ENCODE peak calls at places on chromosomes 2 and 18, in four cellular contexts. One of them, this sample, is unnamed.

GRCh38 chr18:3449702-3450357 is at the start of gene TGIF1:
- DNase-seq in fibroblast of pulmonary artery: peak; percentile 92
- DNase-seq in mucosa of gallbladder: peak; percentile 80
- DNase-seq in HTR-8/SVneo: no peak
- DNase-seq in this sample: peak; percentile 68

GRCh38 chr18:13726972-13727331 is 479 bp downstream of the RNMT start:
- DNase-seq in HTR-8/SVneo: no peak
- DNase-seq in mucosa of gallbladder: no peak
- DNase-seq in fibroblast of pulmonary artery: peak; percentile 62
- DNase-seq in this sample: peak; percentile 55

GRCh38 chr2:7356909-7357584 is 439.8 kb downstream of the RNF144A start:
- DNase-seq in mucosa of gallbladder: peak; percentile 76
- DNase-seq in HTR-8/SVneo: no peak
- DNase-seq in fibroblast of pulmonary artery: no peak
- DNase-seq in this sample: no peak

GRCh38 chr2:15982285-15982967 is 42.1 kb downstream of the MYCN start:
- DNase-seq in fibroblast of pulmonary artery: no peak
- DNase-seq in HTR-8/SVneo: no peak
- DNase-seq in mucosa of gallbladder: no peak
- DNase-seq in this sample: no peak

GRCh38 chr18:52337286-52337685 is 2.7 kb upstream of the DCC start:
- DNase-seq in fibroblast of pulmonary artery: peak; percentile 32
- DNase-seq in mucosa of gallbladder: no peak
- DNase-seq in HTR-8/SVneo: no peak
- DNase-seq in this sample: no peak

GRCh38 chr2:226904592-226904991 is 68.7 kb downstream of the RHBDD1 start:
- DNase-seq in HTR-8/SVneo: no peak
- DNase-seq in fibroblast of pulmonary artery: no peak
- DNase-seq in mucosa of gallbladder: no peak
- DNase-seq in this sample: no peak

GRCh38 chr2:24025264-24025663 is 15.4 kb downstream of the MFSD2B start:
- DNase-seq in mucosa of gallbladder: no peak
- DNase-seq in HTR-8/SVneo: no peak
- DNase-seq in fibroblast of pulmonary artery: no peak
- DNase-seq in this sample: no peak

GRCh38 chr2:129914538-129915302 is 64.7 kb upstream of the RAB6C start:
- DNase-seq in fibroblast of pulmonary artery: no peak
- DNase-seq in HTR-8/SVneo: no peak
- DNase-seq in mucosa of gallbladder: no peak
- DNase-seq in this sample: no peak

GRCh38 chr2:71618327-71619113 is 165.2 kb downstream of the DYSF start:
- DNase-seq in fibroblast of pulmonary artery: no peak
- DNase-seq in mucosa of gallbladder: peak; percentile 5
- DNase-seq in HTR-8/SVneo: no peak
- DNase-seq in this sample: no peak

GRCh38 chr2:177772529-177772928 is 300.0 kb downstream of the PDE11A start:
- DNase-seq in HTR-8/SVneo: no peak
- DNase-seq in mucosa of gallbladder: no peak
- DNase-seq in fibroblast of pulmonary artery: peak; percentile 56
- DNase-seq in this sample: peak; percentile 66

GRCh38 chr2:239239607-239240479 is 161.0 kb downstream of the HDAC4 start:
- DNase-seq in mucosa of gallbladder: no peak
- DNase-seq in HTR-8/SVneo: no peak
- DNase-seq in fibroblast of pulmonary artery: no peak
- DNase-seq in this sample: no peak

GRCh38 chr2:72863046-72863445 is 24.2 kb upstream of the SPR start:
- DNase-seq in mucosa of gallbladder: no peak
- DNase-seq in HTR-8/SVneo: no peak
- DNase-seq in fibroblast of pulmonary artery: no peak
- DNase-seq in this sample: no peak

GRCh38 chr2:234195516-234195915 is 145.0 kb downstream of the SPP2 start:
- DNase-seq in fibroblast of pulmonary artery: no peak
- DNase-seq in mucosa of gallbladder: no peak
- DNase-seq in HTR-8/SVneo: no peak
- DNase-seq in this sample: no peak

GRCh38 chr18:43141208-43141607 is 25.7 kb upstream of the RIT2 start:
- DNase-seq in fibroblast of pulmonary artery: no peak
- DNase-seq in mucosa of gallbladder: no peak
- DNase-seq in HTR-8/SVneo: no peak
- DNase-seq in this sample: no peak

GRCh38 chr2:54610700-54611099 is 112.8 kb upstream of the EML6 start:
- DNase-seq in mucosa of gallbladder: no peak
- DNase-seq in fibroblast of pulmonary artery: no peak
- DNase-seq in HTR-8/SVneo: no peak
- DNase-seq in this sample: no peak

This sample was measured in ACHN.